ENCODE peak calls at places on chromosome 6, in nine cellular contexts. P is esophagus squamous epithelium; F is HEK293T; K is HepG2; Z is ovary; L is brain pericyte; H is stimulated activated CD4-positive, alpha-beta T cell treated with anti-CD3 and anti-CD28 coated beads, Interleukin-12 subunit alpha, Interleukin-12 subunit beta, amount 100 ng/mL, for 24 hours; V is ureter; N is NCI-H1417. U is an unnamed sample.

GRCh38 chr6:150395388-150396009 is 26.7 kb downstream of the IYD start:
- DNase-seq in P (no peak), F (peak; percentile 79), K (peak; percentile 60), Z (peak; percentile 49), L (no peak), H (peak; percentile 4), V (peak; percentile 57), N (peak; percentile 88), U (no peak)

GRCh38 chr6:138240476-138241245 is 22.4 kb upstream of the PBOV1 start:
- DNase-seq in P (no peak), F (no peak), K (no peak), Z (no peak), L (no peak), H (no peak), V (no peak), N (peak; percentile 48), U (peak; percentile 56)

GRCh38 chr6:45454008-45454911 is 76.5 kb upstream of the SUPT3H start:
- DNase-seq in P (no peak), F (peak; percentile 11), K (no peak), Z (no peak), L (no peak), H (no peak), V (no peak), N (no peak), U (no peak)

GRCh38 chr6:168678177-168678576 is 237.2 kb downstream of the SMOC2 start:
- DNase-seq in P (no peak), F (no peak), K (no peak), Z (no peak), L (no peak), H (no peak), V (no peak), N (no peak), U (no peak)

GRCh38 chr6:108915258-108915657 is 67.0 kb downstream of the ARMC2 start:
- DNase-seq in P (no peak), F (no peak), K (no peak), Z (no peak), L (no peak), H (no peak), V (no peak), N (no peak), U (no peak)

GRCh38 chr6:105515054-105515453 is 112.2 kb upstream of the PREP start:
- DNase-seq in P (no peak), F (no peak), K (no peak), Z (no peak), L (no peak), H (no peak), V (no peak), N (no peak), U (no peak)

GRCh38 chr6:51139841-51140462 is 321.3 kb downstream of the TFAP2B start:
- DNase-seq in P (no peak), F (no peak), K (no peak), Z (no peak), L (no peak), H (no peak), V (no peak), N (no peak), U (no peak)

GRCh38 chr6:37056439-37057127 is 51.1 kb downstream of the FGD2 start:
- DNase-seq in P (no peak), F (no peak), K (peak; percentile 60), Z (no peak), L (no peak), H (no peak), V (peak; percentile 87), N (no peak), U (no peak)

GRCh38 chr6:41519748-41520699 is 26.2 kb upstream of the FOXP4 start:
- DNase-seq in P (no peak), F (no peak), K (peak; percentile 97), Z (no peak), L (no peak), H (no peak), V (no peak), N (peak; percentile 20), U (no peak)

GRCh38 chr6:155154158-155154830 is 109.5 kb upstream of the CLDN20 start:
- DNase-seq in P (no peak), F (no peak), K (peak; percentile 30), Z (no peak), L (no peak), H (no peak), V (no peak), N (peak; percentile 96), U (no peak)

GRCh38 chr6:617485-618100 is 39.3 kb downstream of the HUS1B start:
- DNase-seq in P (no peak), F (no peak), K (no peak), Z (no peak), L (no peak), H (no peak), V (no peak), N (peak; percentile 48), U (no peak)

GRCh38 chr6:158068893-158069799 is 87.5 kb downstream of the SYNJ2 start:
- DNase-seq in P (no peak), F (no peak), K (no peak), Z (peak; percentile 32), L (peak; percentile 63), H (peak; percentile 27), V (peak; percentile 89), N (peak; percentile 75), U (no peak)

GRCh38 chr6:28124971-28125353 is 553 bp downstream of the ZSCAN16 start:
- DNase-seq in P (no peak), F (no peak), K (no peak), Z (no peak), L (no peak), H (no peak), V (no peak), N (no peak), U (no peak)

GRCh38 chr6:86856937-86857563 is 80.3 kb upstream of the HTR1E start:
- DNase-seq in P (no peak), F (peak; percentile 7), K (peak; percentile 33), Z (no peak), L (no peak), H (peak; percentile 15), V (no peak), N (peak; percentile 79), U (no peak)

GRCh38 chr6:136646377-136646776 is 96.2 kb upstream of the MAP7 start:
- DNase-seq in P (no peak), F (no peak), K (no peak), Z (no peak), L (no peak), H (no peak), V (no peak), N (no peak), U (no peak)

U was measured in cerebellar nuclear complex.